ENCODE peak calls at places on chromosomes 1 and 21, in six cellular contexts. T, L, V, Z, R and B are unnamed samples.

GRCh38 chr21:38095220-38095619 is 161.6 kb upstream of the KCNJ15 start:
- DNase-seq in T (peak; percentile 16), L (no peak), V (no peak), Z (no peak), R (peak; percentile 3), B (no peak)

GRCh38 chr1:65310078-65310587 is 790 bp downstream of the DNAJC6 start:
- DNase-seq in T (no peak), L (peak; percentile 25), V (no peak), Z (peak; percentile 70), R (no peak), B (no peak)

GRCh38 chr1:210418863-210419641 is 90.3 kb downstream of the HHAT start:
- DNase-seq in T (no peak), L (no peak), V (no peak), Z (no peak), R (no peak), B (no peak)

GRCh38 chr1:203140076-203140475 is 12.6 kb downstream of the ADORA1 start:
- DNase-seq in T (no peak), L (no peak), V (no peak), Z (no peak), R (no peak), B (no peak)

GRCh38 chr1:156803086-156803851 is 13.4 kb downstream of the SH2D2A start:
- DNase-seq in T (no peak), L (no peak), V (no peak), Z (no peak), R (peak; percentile 9), B (no peak)

GRCh38 chr1:157237522-157237921 is 99.3 kb upstream of the ETV3 start:
- DNase-seq in T (no peak), L (no peak), V (no peak), Z (no peak), R (no peak), B (no peak)

GRCh38 chr1:197786280-197786679 is 11.0 kb upstream of the DENND1B start:
- DNase-seq in T (no peak), L (no peak), V (no peak), Z (no peak), R (peak; percentile 59), B (no peak)

GRCh38 chr1:3610823-3611169 is 512 bp downstream of the MEGF6 start:
- DNase-seq in T (no peak), L (no peak), V (no peak), Z (no peak), R (no peak), B (no peak)

GRCh38 chr1:155043793-155044192 is 7.3 kb upstream of the ADAM15 start:
- DNase-seq in T (no peak), L (no peak), V (no peak), Z (no peak), R (no peak), B (no peak)

GRCh38 chr1:86912501-86912900 is 1.4 kb downstream of the SELENOF start:
- DNase-seq in T (no peak), L (no peak), V (no peak), Z (no peak), R (no peak), B (no peak)

GRCh38 chr1:109687641-109688499 is at the start of gene GSTM1:
- DNase-seq in T (no peak), L (no peak), V (no peak), Z (no peak), R (peak; percentile 24), B (no peak)

GRCh38 chr1:117466761-117467160 is 99.5 kb downstream of the MAN1A2 start:
- DNase-seq in T (peak; percentile 12), L (no peak), V (no peak), Z (no peak), R (peak; percentile 38), B (no peak)

GRCh38 chr1:155170806-155171205 is 2.3 kb downstream of the KRTCAP2 start:
- DNase-seq in T (no peak), L (no peak), V (no peak), Z (peak; percentile 35), R (no peak), B (no peak)

GRCh38 chr1:32273389-32274208 is 18.3 kb upstream of the HDAC1 start:
- DNase-seq in T (peak; percentile 22), L (no peak), V (no peak), Z (no peak), R (peak; percentile 86), B (no peak)

GRCh38 chr1:202861420-202862121 is 27.4 kb downstream of the RABIF start:
- DNase-seq in T (peak; percentile 90), L (peak; percentile 94), V (peak; percentile 21), Z (peak; percentile 96), R (peak; percentile 72), B (peak; percentile 46)

GRCh38 chr1:223712856-223713494 is 636 bp downstream of the CAPN2 start:
- DNase-seq in T (no peak), L (peak; percentile 47), V (no peak), Z (no peak), R (no peak), B (no peak)

GRCh38 chr21:27565418-27565817 is 598.5 kb upstream of the ADAMTS5 start:
- DNase-seq in T (no peak), L (no peak), V (no peak), Z (no peak), R (no peak), B (no peak)

GRCh38 chr1:198662821-198663220 is 24.0 kb downstream of the PTPRC start:
- DNase-seq in T (no peak), L (no peak), V (no peak), Z (no peak), R (no peak), B (no peak)

GRCh38 chr1:163163861-163164582 is 38.7 kb downstream of the RGS5 start:
- DNase-seq in T (peak; percentile 88), L (no peak), V (peak; percentile 26), Z (peak; percentile 67), R (no peak), B (peak; percentile 68)

GRCh38 chr1:41370225-41370624 is 9.0 kb downstream of the FOXO6 start:
- DNase-seq in T (no peak), L (no peak), V (no peak), Z (no peak), R (no peak), B (no peak)

GRCh38 chr1:52599236-52599635 is 2.9 kb upstream of the GPX7 start:
- DNase-seq in T (no peak), L (no peak), V (no peak), Z (no peak), R (no peak), B (no peak)

GRCh38 chr1:116382321-116382720 is 9.3 kb downstream of the ATP1A1 start:
- DNase-seq in T (peak; percentile 75), L (no peak), V (no peak), Z (no peak), R (no peak), B (no peak)

GRCh38 chr1:247447162-247447909 is 10.6 kb downstream of the OR2B11 start:
- DNase-seq in T (no peak), L (no peak), V (no peak), Z (no peak), R (no peak), B (no peak)

GRCh38 chr1:168380945-168381344 is 100.3 kb downstream of the TBX19 start:
- DNase-seq in T (no peak), L (no peak), V (no peak), Z (no peak), R (no peak), B (no peak)

GRCh38 chr1:52672946-52673345 is 25.2 kb downstream of the COA7 start:
- DNase-seq in T (no peak), L (peak; percentile 28), V (no peak), Z (no peak), R (peak; percentile 57), B (no peak)

GRCh38 chr1:201748331-201748730 is 80.6 kb upstream of the IPO9 start:
- DNase-seq in T (peak; percentile 99), L (no peak), V (peak; percentile 95), Z (no peak), R (peak; percentile 65), B (peak; percentile 81)

GRCh38 chr1:222896630-222897526 is 82.0 kb downstream of the DISP1 start:
- DNase-seq in T (peak; percentile 69), L (no peak), V (no peak), Z (no peak), R (peak; percentile 39), B (no peak)

GRCh38 chr1:48003741-48004503 is 6.7 kb upstream of the TRABD2B start:
- DNase-seq in T (no peak), L (no peak), V (no peak), Z (peak; percentile 18), R (no peak), B (no peak)

DNA sequence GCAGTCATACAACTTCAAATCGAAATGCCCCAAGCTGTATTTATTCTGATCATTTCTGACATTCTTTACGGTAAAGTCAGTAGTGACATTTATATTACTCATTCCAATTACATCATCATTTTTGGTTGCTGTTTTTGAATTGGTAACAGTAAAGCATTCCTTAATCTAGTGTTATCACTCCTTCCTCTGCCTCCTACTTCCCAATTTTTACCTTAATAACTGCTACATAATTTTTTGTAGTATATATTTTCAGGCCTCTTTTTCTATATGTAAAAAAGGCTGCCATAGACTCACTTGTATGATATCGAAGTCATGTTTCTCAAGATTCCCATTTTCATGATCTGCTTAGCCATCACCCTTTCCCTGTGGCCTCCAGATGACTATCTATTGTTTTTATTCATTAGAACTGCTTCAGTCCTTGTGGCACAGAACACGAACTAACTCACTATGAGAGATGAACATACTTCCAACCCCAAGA is 167.2 kb downstream of the RUNX1 start:
- DNase-seq in T (peak; percentile 91), L (no peak), V (peak; percentile 75), Z (no peak), R (peak; percentile 95), B (peak; percentile 79)
- H3K4me3 ChIP-seq in T (peak overlapping the region; percentile 51), L (no peak overlapping the region), V (peak overlapping the region; percentile 83), Z (no peak overlapping the region), R (peak overlapping the region; percentile 9), B (peak overlapping the region; percentile 97)

DNA sequence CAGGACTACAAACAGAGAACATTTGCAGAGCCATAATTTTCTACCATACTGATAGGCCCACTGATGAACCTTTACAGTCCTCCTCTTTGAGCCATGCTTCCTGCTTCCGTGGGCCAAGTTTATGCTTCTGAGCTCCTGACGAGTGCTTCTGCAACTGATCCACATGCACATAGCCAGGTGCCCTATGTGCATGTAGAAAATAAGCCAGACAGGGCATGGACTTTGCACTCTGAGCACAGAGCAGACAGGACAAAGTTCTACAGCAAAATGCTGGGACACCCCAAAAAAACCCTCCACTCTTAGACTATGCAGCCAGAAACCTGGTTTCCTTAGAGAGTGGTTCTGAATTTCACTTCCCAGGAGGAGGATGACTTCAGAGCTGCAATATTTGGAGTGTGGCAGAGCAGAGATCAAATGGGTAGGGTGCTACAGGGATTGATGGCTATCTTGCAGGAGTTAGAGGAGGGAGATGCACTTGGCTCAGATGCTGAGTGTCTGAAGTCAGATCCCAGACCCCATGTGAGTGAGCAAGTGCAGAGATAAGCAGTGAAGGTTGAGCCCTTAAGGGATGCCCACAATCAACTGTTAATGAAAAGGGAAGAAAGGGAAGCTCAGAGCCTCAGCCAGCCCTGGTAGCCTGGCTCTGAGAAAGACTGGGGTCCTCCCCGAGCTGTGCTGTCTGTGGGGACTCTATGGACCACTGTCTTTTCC is 230.9 kb downstream of the DUSP10 start:
- DNase-seq in T (no peak), L (no peak), V (no peak), Z (no peak), R (no peak), B (no peak)
- H3K4me3 ChIP-seq in T (no peak overlapping the region), L (no peak overlapping the region), V (no peak overlapping the region), Z (no peak overlapping the region), R (no peak overlapping the region), B (no peak overlapping the region)

GRCh38 chr1:26959270-26959669 is 998 bp downstream of the KDF1 start:
- DNase-seq in T (no peak), L (no peak), V (no peak), Z (no peak), R (no peak), B (no peak)
- H3K4me3 ChIP-seq in T (no peak overlapping the region), L (peak overlapping the region; percentile 69), V (no peak overlapping the region), Z (peak overlapping the region; percentile 40), R (peak overlapping the region; percentile 97), B (no peak overlapping the region)

GRCh38 chr21:41164981-41165650 is 2.8 kb upstream of the BACE2 start:
- DNase-seq in T (peak; percentile 79), L (no peak), V (no peak), Z (no peak), R (peak; percentile 94), B (no peak)
- H3K4me3 ChIP-seq in T (no peak overlapping the region), L (no peak overlapping the region), V (no peak overlapping the region), Z (no peak overlapping the region), R (no peak overlapping the region), B (no peak overlapping the region)